ENCODE peak calls at places on chromosomes 5 and 9, in four cellular contexts. A is activated naive CD8-positive, alpha-beta T cell treated with anti-CD3 and anti-CD28 coated beads, Interleukin-2, amount 50 U/mL, for 24 hours; C is right lobe of liver; Q is ovary. T is an unnamed sample.

GRCh38 chr5:9545301-9545958 is 445 bp downstream of the SEMA5A start:
- DNase-seq in A (no peak), C (peak), Q (peak), T (no peak)

GRCh38 chr5:143229896-143230675 is 173.4 kb downstream of the NR3C1 start:
- DNase-seq in A (peak), C (peak), Q (no peak), T (no peak)

GRCh38 chr9:22049411-22049810 is 40.3 kb upstream of the CDKN2B start:
- DNase-seq in A (no peak), C (no peak), Q (no peak), T (no peak)

GRCh38 chr5:165126598-165126997 is 1621.2 kb downstream of the MAT2B start:
- DNase-seq in A (no peak), C (no peak), Q (no peak), T (no peak)

GRCh38 chr5:171579849-171580505 is 160.5 kb downstream of the FGF18 start:
- DNase-seq in A (no peak), C (no peak), Q (no peak), T (peak)

GRCh38 chr9:89527084-89527483 is 29.2 kb upstream of the SEMA4D start:
- DNase-seq in A (no peak), C (peak), Q (no peak), T (no peak)

GRCh38 chr5:143302344-143302743 is 101.1 kb downstream of the NR3C1 start:
- DNase-seq in A (no peak), C (no peak), Q (no peak), T (no peak)

GRCh38 chr5:143229426-143229895 is 174.0 kb downstream of the NR3C1 start:
- DNase-seq in A (no peak), C (no peak), Q (no peak), T (no peak)

GRCh38 chr9:31166516-31166915 is 1217.9 kb upstream of the ACO1 start:
- DNase-seq in A (no peak), C (peak), Q (no peak), T (no peak)

GRCh38 chr9:97766092-97766491 is 69.0 kb upstream of the XPA start:
- DNase-seq in A (no peak), C (no peak), Q (no peak), T (no peak)

GRCh38 chr9:91558879-91559278 is 135.2 kb upstream of the NFIL3 start:
- DNase-seq in A (no peak), C (no peak), Q (no peak), T (no peak)

GRCh38 chr9:90789862-90790261 is 11.8 kb upstream of the SYK start:
- DNase-seq in A (no peak), C (no peak), Q (no peak), T (no peak)

GRCh38 chr5:148398698-148399121 is 15.0 kb downstream of the FBXO38 start:
- DNase-seq in A (no peak), C (no peak), Q (no peak), T (no peak)

GRCh38 chr9:81717747-81718077 is 28.4 kb upstream of the TLE1 start:
- DNase-seq in A (no peak), C (no peak), Q (no peak), T (no peak)

GRCh38 chr5:118558871-118559270 is 429.5 kb downstream of the DTWD2 start:
- DNase-seq in A (no peak), C (no peak), Q (no peak), T (no peak)

GRCh38 chr9:130199605-130200004 is 27.4 kb downstream of the NCS1 start:
- DNase-seq in A (no peak), C (no peak), Q (no peak), T (no peak)

GRCh38 chr5:173570321-173571090 is 45.9 kb downstream of the BOD1 start:
- DNase-seq in A (no peak), C (no peak), Q (no peak), T (no peak)

GRCh38 chr9:31776471-31776870 is 608.0 kb upstream of the ACO1 start:
- DNase-seq in A (no peak), C (no peak), Q (no peak), T (no peak)

GRCh38 chr5:137415231-137415681 is 83.9 kb downstream of the SPOCK1 start:
- DNase-seq in A (no peak), C (no peak), Q (no peak), T (no peak)

GRCh38 chr5:17346811-17347210 is 129.4 kb downstream of the BASP1 start:
- DNase-seq in A (no peak), C (no peak), Q (no peak), T (no peak)

GRCh38 chr5:130286971-130287370 is 382.7 kb downstream of the CHSY3 start:
- DNase-seq in A (no peak), C (no peak), Q (no peak), T (no peak)

GRCh38 chr5:171261361-171261760 is 47.7 kb upstream of the TLX3 start:
- DNase-seq in A (no peak), C (no peak), Q (no peak), T (no peak)

GRCh38 chr5:126416266-126416925 is 6.8 kb upstream of the GRAMD2B start:
- DNase-seq in A (no peak), C (no peak), Q (no peak), T (no peak)

GRCh38 chr9:71911908-71912325 is 478 bp downstream of the C9orf85 start:
- DNase-seq in A (no peak), C (peak), Q (no peak), T (no peak)

GRCh38 chr5:136781464-136781863 is 416.1 kb upstream of the TRPC7 start:
- DNase-seq in A (no peak), C (no peak), Q (no peak), T (no peak)

GRCh38 chr9:109918359-109919163 is 138.6 kb downstream of the PALM2AKAP2 start:
- DNase-seq in A (peak), C (no peak), Q (no peak), T (no peak)

GRCh38 chr9:21119093-21119770 is 22.4 kb downstream of the IFNW1 start:
- DNase-seq in A (no peak), C (no peak), Q (no peak), T (no peak)

GRCh38 chr9:124238546-124239140 is 19.1 kb upstream of the NEK6 start:
- DNase-seq in A (no peak), C (no peak), Q (peak), T (no peak)

GRCh38 chr9:16146661-16147060 is 593.8 kb downstream of the CCDC171 start:
- DNase-seq in A (no peak), C (no peak), Q (no peak), T (no peak)

GRCh38 chr5:132022737-132023136 is 11.3 kb upstream of the ACSL6 start:
- DNase-seq in A (peak), C (no peak), Q (no peak), T (no peak)

GRCh38 chr9:83313771-83314170 is 224.4 kb downstream of the FRMD3 start:
- DNase-seq in A (no peak), C (no peak), Q (no peak), T (no peak)

GRCh38 chr9:103183569-103184191 is 188.5 kb downstream of the CYLC2 start:
- DNase-seq in A (no peak), C (no peak), Q (peak), T (no peak)

GRCh38 chr5:95701074-95701473 is 18.3 kb upstream of the SPATA9 start:
- DNase-seq in A (no peak), C (no peak), Q (no peak), T (no peak)

GRCh38 chr5:151770383-151771258 is 1.1 kb upstream of the G3BP1 start:
- DNase-seq in A (peak), C (peak), Q (peak), T (peak)

GRCh38 chr5:41856644-41857491 is 13.4 kb downstream of the OXCT1 start:
- DNase-seq in A (peak), C (no peak), Q (peak), T (peak)

GRCh38 chr9:504921-505821 is 290.5 kb downstream of the DOCK8 start:
- DNase-seq in A (peak), C (peak), Q (peak), T (peak)

GRCh38 chr5:64939772-64940510 is 171.2 kb downstream of the CWC27 start:
- DNase-seq in A (no peak), C (peak), Q (peak), T (no peak)

GRCh38 chr9:136520053-136520540 is 25.8 kb downstream of the NOTCH1 start:
- DNase-seq in A (no peak), C (peak), Q (no peak), T (no peak)

T was measured in uterus.